ENCODE peak calls at places on chromosomes 7 and 10, in nine cellular contexts. Q is right cardiac atrium, P is neural progenitor cell, F is foreskin fibroblast, M is HCT116, W is pancreas, H is fibroblast of pulmonary artery, J is AG04450, G is mucosa of descending colon. X is an unnamed sample.

GRCh38 chr10:102779680-102780079 is 35.9 kb downstream of the WBP1L start:
- DNase-seq in Q (peak; percentile 48), P (no peak), F (no peak), M (no peak), W (no peak), H (peak; percentile 53), J (no peak), G (no peak), X (peak; percentile 38)

GRCh38 chr7:123797673-123798526 is 47.1 kb upstream of the HYAL4 start:
- DNase-seq in Q (no peak), P (peak; percentile 28), F (peak; percentile 67), M (peak; percentile 66), W (peak; percentile 38), H (peak; percentile 89), J (peak; percentile 39), G (no peak), X (no peak)

GRCh38 chr7:106304575-106304974 is 19.8 kb upstream of the NAMPT start:
- DNase-seq in Q (no peak), P (no peak), F (no peak), M (no peak), W (no peak), H (no peak), J (no peak), G (no peak), X (no peak)

GRCh38 chr7:107007892-107008287 is 36.6 kb upstream of the PRKAR2B start:
- DNase-seq in Q (no peak), P (no peak), F (no peak), M (no peak), W (no peak), H (no peak), J (no peak), G (no peak), X (no peak)

GRCh38 chr10:122648599-122649428 is 50.8 kb downstream of the C10orf120 start:
- DNase-seq in Q (peak; percentile 48), P (peak; percentile 72), F (peak; percentile 4), M (peak; percentile 49), W (peak; percentile 79), H (peak; percentile 50), J (peak; percentile 2), G (no peak), X (peak; percentile 54)

GRCh38 chr7:84394219-84394618 is 199.6 kb upstream of the SEMA3A start:
- DNase-seq in Q (no peak), P (no peak), F (no peak), M (no peak), W (no peak), H (peak; percentile 1), J (no peak), G (no peak), X (no peak)

GRCh38 chr7:129532375-129532774 is 30.0 kb downstream of the SMKR1 start:
- DNase-seq in Q (no peak), P (no peak), F (no peak), M (no peak), W (no peak), H (no peak), J (no peak), G (no peak), X (no peak)

GRCh38 chr10:64089648-64090047 is 568.4 kb downstream of the REEP3 start:
- DNase-seq in Q (no peak), P (no peak), F (no peak), M (no peak), W (no peak), H (no peak), J (no peak), G (no peak), X (no peak)

GRCh38 chr10:75246506-75246905 is 10.7 kb upstream of the COMTD1 start:
- DNase-seq in Q (no peak), P (no peak), F (no peak), M (no peak), W (no peak), H (no peak), J (no peak), G (no peak), X (no peak)

GRCh38 chr10:75247797-75248196 is 12.0 kb upstream of the COMTD1 start:
- DNase-seq in Q (no peak), P (no peak), F (no peak), M (no peak), W (peak; percentile 64), H (no peak), J (no peak), G (no peak), X (no peak)

GRCh38 chr10:75244487-75245353 is 9.0 kb upstream of the COMTD1 start:
- DNase-seq in Q (no peak), P (no peak), F (no peak), M (no peak), W (peak; percentile 47), H (no peak), J (no peak), G (no peak), X (no peak)

GRCh38 chr10:75243426-75243825 is 7.7 kb upstream of the COMTD1 start:
- DNase-seq in Q (no peak), P (no peak), F (no peak), M (no peak), W (no peak), H (no peak), J (no peak), G (peak; percentile 69), X (no peak)

GRCh38 chr10:75245354-75246001 is 9.7 kb upstream of the COMTD1 start:
- DNase-seq in Q (no peak), P (no peak), F (no peak), M (no peak), W (no peak), H (no peak), J (no peak), G (peak; percentile 84), X (no peak)
- H3K4me3 ChIP-seq in Q (no peak overlapping the region), P (no peak overlapping the region), F (no peak overlapping the region), M (no peak overlapping the region), W (no peak overlapping the region), H (no peak overlapping the region), J (no peak overlapping the region), G (no peak overlapping the region), X (no peak overlapping the region)

GRCh38 chr10:44382981-44383748 is 1.7 kb downstream of the CXCL12 start:
- DNase-seq in Q (no peak), P (peak; percentile 45), F (no peak), M (no peak), W (peak; percentile 22), H (no peak), J (no peak), G (no peak), X (no peak)

GRCh38 chr10:44379907-44380306 is 5.0 kb downstream of the CXCL12 start:
- DNase-seq in Q (no peak), P (no peak), F (no peak), M (no peak), W (no peak), H (no peak), J (no peak), G (no peak), X (no peak)

GRCh38 chr10:44380829-44381600 is 3.9 kb downstream of the CXCL12 start:
- DNase-seq in Q (no peak), P (no peak), F (no peak), M (no peak), W (peak; percentile 4), H (no peak), J (no peak), G (no peak), X (no peak)

GRCh38 chr10:44383749-44384600 is 922 bp downstream of the CXCL12 start:
- DNase-seq in Q (peak; percentile 45), P (peak; percentile 65), F (peak; percentile 24), M (no peak), W (peak; percentile 50), H (peak; percentile 56), J (no peak), G (no peak), X (peak; percentile 54)

DNA sequence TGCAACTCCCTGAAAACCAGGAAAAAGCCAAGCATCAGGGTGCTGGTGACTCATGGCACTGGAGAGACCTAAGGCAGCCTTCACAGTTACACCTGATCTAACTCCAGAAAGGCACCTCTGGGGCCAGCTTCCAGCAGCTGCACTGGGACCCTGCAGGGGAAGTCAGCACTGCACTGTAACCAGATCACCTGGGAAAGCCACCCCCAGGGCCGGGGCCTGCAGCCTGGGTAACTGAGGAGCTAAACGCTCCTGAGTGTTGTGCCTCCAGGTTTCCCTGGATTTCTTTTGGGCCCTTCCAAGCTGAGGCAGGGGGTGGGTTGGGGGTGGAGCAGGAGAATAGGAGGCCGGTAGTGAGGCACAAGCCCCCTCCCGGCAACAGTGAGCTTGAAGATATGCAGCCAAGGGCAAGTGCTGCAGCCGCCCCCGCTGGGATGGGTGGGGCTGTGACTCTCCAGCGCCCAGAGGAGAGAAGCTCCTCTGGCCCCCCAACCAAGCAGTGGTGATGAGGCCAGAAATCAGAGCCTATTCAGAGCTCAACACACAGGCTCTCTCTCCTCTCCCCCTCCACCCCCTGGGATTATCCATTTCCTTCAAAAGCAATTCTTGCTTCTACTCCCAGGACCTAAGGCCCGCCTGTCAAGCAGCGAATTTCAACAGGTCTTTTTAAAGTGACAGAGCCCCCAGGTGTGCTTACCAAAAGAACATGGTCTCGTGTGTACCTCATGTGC is 2.6 kb downstream of the CXCL12 start:
- DNase-seq in Q (no peak), P (peak; percentile 50), F (no peak), M (no peak), W (peak; percentile 42), H (no peak), J (no peak), G (no peak), X (peak; percentile 29)
- H3K4me3 ChIP-seq in Q (peak overlapping the region; percentile 69), P (peak overlapping the region; percentile 17), F (peak overlapping the region; percentile 90), M (no peak overlapping the region), W (peak overlapping the region; percentile 69), H (peak overlapping the region; percentile 82), J (peak overlapping the region; percentile 73), G (no peak overlapping the region), X (peak overlapping the region; percentile 78)

DNA sequence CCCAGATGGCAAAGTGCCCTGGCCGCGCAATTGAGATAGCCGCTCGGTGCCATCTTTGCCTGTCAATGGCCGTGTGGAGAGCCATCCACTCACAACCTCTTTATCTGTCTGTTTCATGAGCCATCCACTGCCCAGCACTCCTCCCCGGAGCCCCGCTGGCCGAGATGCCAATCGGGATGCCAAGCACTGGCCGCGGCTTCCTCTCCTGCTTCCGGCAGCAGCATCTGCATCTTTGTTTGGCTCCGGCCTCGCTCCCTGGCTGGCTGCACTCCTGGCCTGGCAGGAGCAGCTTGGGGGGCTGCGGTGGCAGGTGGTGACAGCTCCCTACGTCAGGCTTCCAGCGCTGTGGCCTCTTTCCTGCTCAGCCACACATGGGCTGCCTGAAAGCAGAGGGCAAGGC is 231.7 kb downstream of the USP6NL start:
- DNase-seq in Q (peak; percentile 32), P (no peak), F (no peak), M (no peak), W (no peak), H (no peak), J (no peak), G (no peak), X (no peak)
- H3K4me3 ChIP-seq in Q (no peak overlapping the region), P (no peak overlapping the region), F (no peak overlapping the region), M (no peak overlapping the region), W (no peak overlapping the region), H (no peak overlapping the region), J (no peak overlapping the region), G (no peak overlapping the region), X (no peak overlapping the region)

GRCh38 chr10:125719173-125720001 is at the start of gene EDRF1:
- DNase-seq in Q (peak; percentile 99), P (peak; percentile 99), F (peak; percentile 98), M (peak; percentile 99), W (peak; percentile 100), H (peak; percentile 99), J (peak; percentile 97), G (peak; percentile 99), X (peak; percentile 99)

GRCh38 chr10:125722811-125723210 is 3.3 kb downstream of the EDRF1 start:
- DNase-seq in Q (no peak), P (no peak), F (no peak), M (no peak), W (no peak), H (no peak), J (no peak), G (no peak), X (no peak)

GRCh38 chr10:125720002-125720382 is 483 bp downstream of the EDRF1 start:
- DNase-seq in Q (no peak), P (no peak), F (no peak), M (no peak), W (no peak), H (no peak), J (no peak), G (no peak), X (no peak)

GRCh38 chr10:125726914-125727313 is 7.4 kb downstream of the EDRF1 start:
- DNase-seq in Q (no peak), P (no peak), F (no peak), M (no peak), W (peak; percentile 70), H (no peak), J (no peak), G (no peak), X (no peak)

DNA sequence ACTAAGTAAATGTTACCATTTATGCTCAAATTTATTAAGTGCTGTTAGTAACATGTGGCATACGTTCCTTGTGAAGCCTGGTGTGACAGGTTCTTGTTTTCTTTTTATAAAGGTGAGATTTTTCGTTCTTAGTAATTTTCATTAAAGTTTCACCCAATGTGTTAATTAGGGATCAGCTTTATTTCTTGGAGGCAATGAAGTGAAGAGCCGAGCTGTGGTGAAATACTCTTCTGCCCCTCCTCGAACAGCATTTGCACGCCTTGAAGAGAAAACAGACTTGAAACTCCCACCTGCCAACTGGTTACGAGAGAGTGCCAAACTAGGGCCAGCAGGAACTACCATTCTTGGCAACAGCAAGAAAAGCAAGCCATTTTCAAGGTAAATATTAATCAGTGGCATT is 1.5 kb downstream of the EDRF1 start:
- DNase-seq in Q (no peak), P (no peak), F (no peak), M (no peak), W (peak; percentile 28), H (no peak), J (no peak), G (no peak), X (no peak)
- H3K4me3 ChIP-seq in Q (no peak overlapping the region), P (peak overlapping the region; percentile 95), F (no peak overlapping the region), M (peak overlapping the region; percentile 87), W (no peak overlapping the region), H (no peak overlapping the region), J (peak overlapping the region; percentile 97), G (no peak overlapping the region), X (no peak overlapping the region)

X was measured in heart right ventricle.